ENCODE peak calls at places on chromosomes 6 and 20, in four cellular contexts. F is adrenal gland, Q is cardiac muscle cell, O is body of pancreas. A is an unnamed sample.

GRCh38 chr6:128759901-128760300 is 123.0 kb upstream of the LAMA2 start:
- DNase-seq in O (no peak), F (no peak), Q (no peak), A (no peak)

GRCh38 chr6:37731888-37732287 is 34.2 kb upstream of the MDGA1 start:
- DNase-seq in F (no peak), O (no peak), Q (no peak), A (peak)

GRCh38 chr20:47503685-47504084 is 2.0 kb downstream of the NCOA3 start:
- DNase-seq in Q (no peak), F (no peak), O (no peak), A (no peak)

GRCh38 chr6:54598787-54599309 is 247.7 kb upstream of the FAM83B start:
- DNase-seq in O (peak), Q (no peak), F (peak), A (no peak)

GRCh38 chr20:62205618-62206387 is 14.3 kb downstream of the HRH3 start:
- DNase-seq in Q (no peak), F (no peak), O (no peak), A (peak)

GRCh38 chr6:23531666-23532065 is 594.3 kb upstream of the NRSN1 start:
- DNase-seq in O (no peak), Q (no peak), F (no peak), A (no peak)

GRCh38 chr20:7742479-7742878 is 197.8 kb downstream of the HAO1 start:
- DNase-seq in Q (no peak), F (no peak), O (peak), A (no peak)

GRCh38 chr6:52616271-52616670 is 39.4 kb upstream of the TRAM2 start:
- DNase-seq in O (no peak), F (no peak), Q (no peak), A (no peak)

GRCh38 chr20:63147532-63147931 is 68.4 kb downstream of the YTHDF1 start:
- DNase-seq in O (no peak), F (no peak), Q (no peak), A (no peak)

GRCh38 chr20:43863821-43864544 is 50.7 kb upstream of the TOX2 start:
- DNase-seq in Q (no peak), F (no peak), O (no peak), A (no peak)

GRCh38 chr6:170178561-170179477 is 112.1 kb downstream of the DLL1 start:
- DNase-seq in O (peak), Q (no peak), F (peak), A (no peak)

GRCh38 chr20:35295674-35296073 is 3.4 kb upstream of the FAM83C start:
- DNase-seq in Q (no peak), F (no peak), O (no peak), A (peak)

GRCh38 chr6:87540541-87540940 is 49.2 kb downstream of the RARS2 start:
- DNase-seq in Q (no peak), O (no peak), F (peak), A (no peak)

GRCh38 chr6:15776458-15776980 is 113.7 kb upstream of the DTNBP1 start:
- DNase-seq in Q (no peak), O (no peak), F (no peak), A (no peak)

GRCh38 chr6:95087394-95088097 is 489.8 kb upstream of the MANEA start:
- DNase-seq in F (peak), O (peak), Q (peak), A (no peak)

GRCh38 chr6:144150673-144151009 is 324 bp downstream of the STX11 start:
- DNase-seq in O (no peak), Q (peak), F (no peak), A (no peak)

GRCh38 chr6:144149894-144150672 is at the start of gene STX11:
- DNase-seq in Q (peak), O (peak), F (peak), A (peak)

GRCh38 chr6:144149558-144149893 is 791 bp upstream of the STX11 start:
- DNase-seq in F (no peak), O (no peak), Q (no peak), A (no peak)

GRCh38 chr6:144152334-144152900 is 2.1 kb downstream of the STX11 start:
- DNase-seq in O (no peak), F (no peak), Q (no peak), A (no peak)

GRCh38 chr6:144151010-144151727 is 852 bp downstream of the STX11 start:
- DNase-seq in F (peak), O (peak), Q (peak), A (no peak)
- H3K27ac ChIP-seq in F (peak), O (no peak), Q (no peak), A (no peak)

DNA sequence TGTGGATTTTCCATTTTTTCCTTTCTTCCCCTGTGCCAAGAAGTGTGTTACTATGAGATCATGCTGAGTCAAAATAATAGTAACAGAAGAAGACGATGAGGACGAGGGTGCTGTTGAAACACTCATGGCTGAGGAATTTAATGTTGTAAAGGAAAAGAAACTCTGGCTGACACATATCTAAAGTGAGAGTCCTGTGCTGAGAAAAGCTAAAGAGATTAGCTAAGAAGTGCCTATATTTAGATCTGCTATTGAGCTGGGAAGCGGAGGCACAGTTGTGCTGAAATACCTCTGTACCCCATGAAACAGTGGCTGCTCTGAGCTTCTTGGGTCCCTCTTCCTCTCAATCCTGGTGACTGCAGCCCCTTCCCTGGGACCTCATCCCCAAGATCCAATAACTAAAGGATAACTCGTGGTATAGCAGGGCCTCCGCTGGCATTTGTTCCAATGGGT is 1.1 kb upstream of the SYTL3 start:
- DNase-seq in F (no peak), O (no peak), Q (peak), A (no peak)
- H3K27ac ChIP-seq in F (peak), O (no peak), Q (peak), A (no peak)

DNA sequence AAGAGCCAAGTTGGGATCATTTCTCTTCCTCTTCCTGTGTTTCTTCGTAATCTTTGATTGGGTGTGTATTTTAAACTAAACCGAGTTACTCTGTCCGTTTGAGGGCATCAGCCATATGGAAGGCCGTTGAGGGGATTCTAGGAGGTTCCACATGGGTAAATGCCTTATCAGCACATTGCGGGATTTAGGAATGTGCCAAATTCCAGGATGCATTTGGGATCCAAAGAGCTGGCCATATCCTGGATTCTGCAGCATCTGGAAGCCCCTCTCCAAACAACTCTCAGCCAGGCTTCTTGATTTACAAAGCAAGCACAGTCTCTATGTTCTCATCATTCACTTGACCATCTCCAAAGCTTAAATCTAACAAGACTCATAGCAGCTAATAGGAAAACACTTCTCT is 67.6 kb upstream of the RIN2 start:
- DNase-seq in F (no peak), Q (no peak), O (no peak), A (no peak)
- H3K27ac ChIP-seq in F (no peak), Q (peak), O (no peak), A (no peak)

DNA sequence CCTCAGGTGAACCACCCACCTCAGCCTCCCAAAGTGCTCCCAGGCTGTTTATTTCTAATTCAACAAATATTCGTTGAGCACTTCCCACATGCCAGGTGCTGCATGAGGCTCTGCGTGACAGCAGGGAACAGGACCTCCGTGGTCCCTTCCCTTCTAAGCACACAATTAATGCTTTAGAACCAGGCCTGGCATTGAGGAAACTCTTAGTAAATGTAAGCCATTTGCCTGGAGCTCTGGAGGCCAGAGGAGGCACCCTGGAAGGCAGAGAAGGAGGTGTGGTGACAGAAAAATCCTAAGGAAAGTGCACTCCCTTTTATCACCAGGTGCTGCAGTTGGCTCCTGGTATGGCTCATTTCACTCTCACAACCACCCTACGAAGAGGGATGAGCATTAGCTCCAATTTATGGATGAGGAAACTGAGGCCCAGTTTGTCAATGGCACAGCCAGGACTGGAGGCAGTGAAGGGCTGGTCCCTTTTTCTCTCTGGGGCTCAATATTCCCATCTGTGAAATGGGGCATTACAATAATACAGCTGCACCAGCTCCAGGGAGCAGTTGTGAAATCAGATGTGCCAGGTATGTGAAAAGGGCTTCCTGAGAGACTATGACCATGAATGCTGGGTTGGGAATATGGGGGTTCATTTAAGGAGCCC is 8.1 kb upstream of the ID1 start:
- DNase-seq in Q (no peak), O (no peak), F (no peak), A (no peak)
- H3K27ac ChIP-seq in Q (peak), O (peak), F (peak), A (peak)

GRCh38 chr6:26089272-26089671 is 2.0 kb downstream of the HFE start:
- DNase-seq in F (no peak), Q (no peak), O (no peak), A (no peak)
- H3K27ac ChIP-seq in F (peak), Q (no peak), O (no peak), A (no peak)

GRCh38 chr20:5658897-5659296 is 91.3 kb upstream of the SHLD1 start:
- DNase-seq in F (peak), O (peak), Q (peak), A (peak)
- H3K27ac ChIP-seq in F (peak), O (peak), Q (peak), A (no peak)

A was measured in aorta.